ENCODE peak calls at places on chromosomes 5 and 9, in ten cellular contexts. One of them, this sample, is unnamed. For H3K9me3 and H3K27me3, the result is how much of the 10 kb centered on the place peaks cover.

GRCh38 chr9:137316012-137316981 is 14.2 kb upstream of the NRARP start:
- DNase-seq in naive thymus-derived CD4-positive, alpha-beta T cell: no peak
- DNase-seq in lower lobe of right lung: no peak
- DNase-seq in Panc1: no peak
- DNase-seq in CD8-positive, alpha-beta T cell: no peak
- DNase-seq in neural progenitor cell: peak
- DNase-seq in heart left ventricle: peak
- DNase-seq in neuronal stem cell: no peak
- DNase-seq in GM23248: peak
- DNase-seq in heart right ventricle: peak
- DNase-seq in this sample: no peak

GRCh38 chr9:23571414-23572104 is 254.5 kb downstream of the ELAVL2 start:
- DNase-seq in GM23248: no peak
- DNase-seq in lower lobe of right lung: no peak
- DNase-seq in neural progenitor cell: no peak
- DNase-seq in naive thymus-derived CD4-positive, alpha-beta T cell: no peak
- DNase-seq in neuronal stem cell: no peak
- DNase-seq in heart left ventricle: no peak
- DNase-seq in CD8-positive, alpha-beta T cell: no peak
- DNase-seq in heart right ventricle: no peak
- DNase-seq in Panc1: no peak
- DNase-seq in this sample: no peak

GRCh38 chr5:1765141-1765879 is 34.3 kb downstream of the MRPL36 start:
- DNase-seq in Panc1: no peak
- DNase-seq in neuronal stem cell: no peak
- DNase-seq in neural progenitor cell: no peak
- DNase-seq in heart left ventricle: no peak
- DNase-seq in GM23248: no peak
- DNase-seq in CD8-positive, alpha-beta T cell: no peak
- DNase-seq in heart right ventricle: no peak
- DNase-seq in naive thymus-derived CD4-positive, alpha-beta T cell: no peak
- DNase-seq in lower lobe of right lung: peak
- DNase-seq in this sample: no peak

GRCh38 chr5:61631438-61631941 is 299.4 kb downstream of the ZSWIM6 start:
- DNase-seq in naive thymus-derived CD4-positive, alpha-beta T cell: no peak
- DNase-seq in neural progenitor cell: peak
- DNase-seq in Panc1: no peak
- DNase-seq in neuronal stem cell: no peak
- DNase-seq in CD8-positive, alpha-beta T cell: no peak
- DNase-seq in heart left ventricle: peak
- DNase-seq in GM23248: peak
- DNase-seq in heart right ventricle: peak
- DNase-seq in lower lobe of right lung: peak
- DNase-seq in this sample: no peak

GRCh38 chr9:126612329-126612812 is 1.4 kb upstream of the LMX1B start:
- DNase-seq in lower lobe of right lung: no peak
- DNase-seq in heart left ventricle: no peak
- DNase-seq in Panc1: no peak
- DNase-seq in CD8-positive, alpha-beta T cell: no peak
- DNase-seq in neuronal stem cell: no peak
- DNase-seq in GM23248: no peak
- DNase-seq in naive thymus-derived CD4-positive, alpha-beta T cell: no peak
- DNase-seq in heart right ventricle: no peak
- DNase-seq in neural progenitor cell: peak
- DNase-seq in this sample: no peak

GRCh38 chr5:131263648-131264452 is at the start of gene CDC42SE2:
- DNase-seq in CD8-positive, alpha-beta T cell: peak
- DNase-seq in neural progenitor cell: peak
- DNase-seq in heart left ventricle: peak
- DNase-seq in Panc1: no peak
- DNase-seq in GM23248: peak
- DNase-seq in neuronal stem cell: peak
- DNase-seq in lower lobe of right lung: peak
- DNase-seq in heart right ventricle: peak
- DNase-seq in naive thymus-derived CD4-positive, alpha-beta T cell: peak
- DNase-seq in this sample: peak

GRCh38 chr5:152092580-152092979 is 167.9 kb upstream of the GLRA1 start:
- DNase-seq in Panc1: no peak
- DNase-seq in CD8-positive, alpha-beta T cell: no peak
- DNase-seq in lower lobe of right lung: no peak
- DNase-seq in heart left ventricle: no peak
- DNase-seq in naive thymus-derived CD4-positive, alpha-beta T cell: no peak
- DNase-seq in neural progenitor cell: no peak
- DNase-seq in neuronal stem cell: no peak
- DNase-seq in heart right ventricle: no peak
- DNase-seq in GM23248: peak
- DNase-seq in this sample: no peak

GRCh38 chr9:135641745-135642144 is 2.4 kb upstream of the GLT6D1 start:
- DNase-seq in neuronal stem cell: no peak
- DNase-seq in heart right ventricle: no peak
- DNase-seq in GM23248: no peak
- DNase-seq in Panc1: no peak
- DNase-seq in heart left ventricle: no peak
- DNase-seq in naive thymus-derived CD4-positive, alpha-beta T cell: no peak
- DNase-seq in CD8-positive, alpha-beta T cell: no peak
- DNase-seq in neural progenitor cell: no peak
- DNase-seq in lower lobe of right lung: no peak
- DNase-seq in this sample: no peak

GRCh38 chr9:137252555-137253506 is 1.7 kb downstream of the STPG3 start:
- DNase-seq in GM23248: no peak
- DNase-seq in CD8-positive, alpha-beta T cell: no peak
- DNase-seq in Panc1: no peak
- DNase-seq in naive thymus-derived CD4-positive, alpha-beta T cell: no peak
- DNase-seq in lower lobe of right lung: no peak
- DNase-seq in heart left ventricle: no peak
- DNase-seq in neuronal stem cell: no peak
- DNase-seq in neural progenitor cell: peak
- DNase-seq in heart right ventricle: no peak
- DNase-seq in this sample: no peak

GRCh38 chr5:7391215-7391614 is 4.7 kb upstream of the ADCY2 start:
- DNase-seq in GM23248: no peak
- DNase-seq in neural progenitor cell: peak
- DNase-seq in neuronal stem cell: peak
- DNase-seq in lower lobe of right lung: no peak
- DNase-seq in heart right ventricle: no peak
- DNase-seq in naive thymus-derived CD4-positive, alpha-beta T cell: no peak
- DNase-seq in heart left ventricle: no peak
- DNase-seq in Panc1: no peak
- DNase-seq in CD8-positive, alpha-beta T cell: no peak
- DNase-seq in this sample: no peak

GRCh38 chr9:35350827-35351549 is 138.9 kb upstream of the RUSC2 start:
- DNase-seq in CD8-positive, alpha-beta T cell: no peak
- DNase-seq in heart left ventricle: no peak
- DNase-seq in neural progenitor cell: no peak
- DNase-seq in lower lobe of right lung: no peak
- DNase-seq in heart right ventricle: no peak
- DNase-seq in GM23248: peak
- DNase-seq in Panc1: no peak
- DNase-seq in naive thymus-derived CD4-positive, alpha-beta T cell: no peak
- DNase-seq in neuronal stem cell: no peak
- DNase-seq in this sample: no peak

GRCh38 chr9:113589407-113589806 is 125.9 kb downstream of the RGS3 start:
- DNase-seq in naive thymus-derived CD4-positive, alpha-beta T cell: no peak
- DNase-seq in neuronal stem cell: no peak
- DNase-seq in heart right ventricle: peak
- DNase-seq in lower lobe of right lung: peak
- DNase-seq in heart left ventricle: peak
- DNase-seq in GM23248: no peak
- DNase-seq in neural progenitor cell: no peak
- DNase-seq in CD8-positive, alpha-beta T cell: no peak
- DNase-seq in Panc1: no peak
- DNase-seq in this sample: no peak

GRCh38 chr5:134555889-134556311 is 30.4 kb downstream of the JADE2 start:
- DNase-seq in Panc1: no peak
- DNase-seq in CD8-positive, alpha-beta T cell: peak
- DNase-seq in heart left ventricle: peak
- DNase-seq in lower lobe of right lung: no peak
- DNase-seq in neuronal stem cell: peak
- DNase-seq in naive thymus-derived CD4-positive, alpha-beta T cell: peak
- DNase-seq in GM23248: peak
- DNase-seq in neural progenitor cell: peak
- DNase-seq in heart right ventricle: no peak
- DNase-seq in this sample: peak

GRCh38 chr5:134556994-134557393 is 31.5 kb downstream of the JADE2 start:
- DNase-seq in CD8-positive, alpha-beta T cell: no peak
- DNase-seq in Panc1: no peak
- DNase-seq in neuronal stem cell: no peak
- DNase-seq in lower lobe of right lung: no peak
- DNase-seq in neural progenitor cell: no peak
- DNase-seq in naive thymus-derived CD4-positive, alpha-beta T cell: no peak
- DNase-seq in heart left ventricle: no peak
- DNase-seq in heart right ventricle: no peak
- DNase-seq in GM23248: no peak
- DNase-seq in this sample: no peak

GRCh38 chr5:134554319-134555222 is 29.1 kb downstream of the JADE2 start:
- DNase-seq in Panc1: no peak
- DNase-seq in GM23248: peak
- DNase-seq in lower lobe of right lung: peak
- DNase-seq in heart right ventricle: peak
- DNase-seq in naive thymus-derived CD4-positive, alpha-beta T cell: no peak
- DNase-seq in CD8-positive, alpha-beta T cell: no peak
- DNase-seq in heart left ventricle: peak
- DNase-seq in neural progenitor cell: no peak
- DNase-seq in neuronal stem cell: no peak
- DNase-seq in this sample: peak

GRCh38 chr5:134553816-134554215 is 28.3 kb downstream of the JADE2 start:
- DNase-seq in naive thymus-derived CD4-positive, alpha-beta T cell: no peak
- DNase-seq in lower lobe of right lung: no peak
- DNase-seq in GM23248: no peak
- DNase-seq in heart right ventricle: no peak
- DNase-seq in heart left ventricle: no peak
- DNase-seq in neural progenitor cell: no peak
- DNase-seq in Panc1: no peak
- DNase-seq in CD8-positive, alpha-beta T cell: no peak
- DNase-seq in neuronal stem cell: no peak
- DNase-seq in this sample: no peak

DNA sequence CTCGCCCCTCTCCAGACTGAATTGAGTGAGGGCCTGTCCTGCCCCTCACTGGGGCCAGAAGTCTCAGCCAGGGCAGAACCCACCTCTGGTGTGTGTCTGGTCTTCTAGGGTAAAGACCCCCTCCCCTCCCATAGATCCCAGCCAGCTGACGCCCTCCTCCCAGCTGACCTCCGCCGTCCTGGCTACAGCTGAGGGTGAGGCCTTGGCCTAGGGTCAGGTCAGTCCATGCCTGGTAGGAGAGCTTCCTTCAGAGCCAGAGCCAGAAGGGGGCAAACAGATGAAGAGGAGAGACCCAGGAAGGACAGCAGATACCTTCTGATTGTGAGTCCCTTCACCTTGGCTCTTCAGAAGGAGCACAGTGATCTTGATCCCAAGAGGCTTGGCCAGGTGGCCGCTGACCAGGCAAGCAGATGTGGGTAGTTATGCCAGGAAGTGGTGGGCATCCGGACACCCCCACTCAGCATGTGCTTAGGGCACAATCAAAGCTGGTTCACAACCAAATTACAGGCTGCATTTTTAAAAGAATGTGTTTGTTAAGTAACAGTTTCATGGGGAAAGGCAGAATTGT is 29.8 kb downstream of the JADE2 start:
- DNase-seq in heart right ventricle: no peak
- DNase-seq in neuronal stem cell: no peak
- DNase-seq in heart left ventricle: no peak
- DNase-seq in lower lobe of right lung: no peak
- DNase-seq in GM23248: peak
- DNase-seq in naive thymus-derived CD4-positive, alpha-beta T cell: no peak
- DNase-seq in CD8-positive, alpha-beta T cell: no peak
- DNase-seq in Panc1: no peak
- DNase-seq in neural progenitor cell: no peak
- DNase-seq in this sample: peak
- H3K4me3 ChIP-seq in heart right ventricle: no peak
- H3K4me3 ChIP-seq in neuronal stem cell: no peak
- H3K4me3 ChIP-seq in heart left ventricle: no peak
- H3K4me3 ChIP-seq in lower lobe of right lung: no peak
- H3K4me3 ChIP-seq in GM23248: no peak
- H3K4me3 ChIP-seq in naive thymus-derived CD4-positive, alpha-beta T cell: no peak
- H3K4me3 ChIP-seq in CD8-positive, alpha-beta T cell: no peak
- H3K4me3 ChIP-seq in Panc1: no peak
- H3K4me3 ChIP-seq in neural progenitor cell: no peak
- H3K4me3 ChIP-seq in this sample: peak

DNA sequence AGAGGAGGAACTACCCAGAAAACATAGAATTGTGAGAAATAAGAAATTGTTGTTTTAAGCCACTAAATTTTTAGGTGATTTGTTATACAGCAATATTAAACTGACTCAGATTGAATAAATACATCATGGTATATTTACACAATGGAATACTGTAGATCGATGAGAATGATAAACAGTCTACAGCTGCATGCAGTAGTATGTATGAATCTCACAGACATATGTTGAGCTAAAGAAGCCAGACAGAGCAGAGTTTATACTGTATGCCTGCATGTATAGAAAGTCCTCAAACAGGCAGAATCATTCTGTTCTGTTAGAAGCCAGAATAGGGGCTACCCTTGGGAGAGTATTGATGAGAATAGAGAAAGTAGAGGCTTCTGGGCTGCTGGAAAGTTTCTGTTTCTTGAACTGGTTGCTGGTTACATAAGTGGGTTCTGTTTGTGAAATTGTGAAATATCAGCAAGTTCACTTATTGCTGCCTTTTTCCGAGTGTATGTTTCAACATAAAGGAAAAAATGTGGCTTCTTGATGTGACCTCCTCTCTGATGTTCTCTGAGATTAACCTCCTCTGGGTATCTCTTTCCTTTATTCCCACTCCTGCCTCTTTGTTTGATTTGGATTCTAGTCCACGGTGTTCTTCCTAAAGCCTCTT is 9.6 kb downstream of the KIAA1958 start:
- DNase-seq in neuronal stem cell: no peak
- DNase-seq in lower lobe of right lung: no peak
- DNase-seq in naive thymus-derived CD4-positive, alpha-beta T cell: no peak
- DNase-seq in heart right ventricle: no peak
- DNase-seq in Panc1: no peak
- DNase-seq in heart left ventricle: no peak
- DNase-seq in CD8-positive, alpha-beta T cell: no peak
- DNase-seq in GM23248: no peak
- DNase-seq in neural progenitor cell: no peak
- DNase-seq in this sample: no peak
- H3K9me3 ChIP-seq in neuronal stem cell: half or more
- H3K9me3 ChIP-seq in lower lobe of right lung: under half
- H3K9me3 ChIP-seq in naive thymus-derived CD4-positive, alpha-beta T cell: under half
- H3K9me3 ChIP-seq in heart right ventricle: under half
- H3K9me3 ChIP-seq in Panc1: under half
- H3K9me3 ChIP-seq in heart left ventricle: under half
- H3K9me3 ChIP-seq in CD8-positive, alpha-beta T cell: under half
- H3K9me3 ChIP-seq in GM23248: under half
- H3K9me3 ChIP-seq in neural progenitor cell: under half
- H3K9me3 ChIP-seq in this sample: under half

GRCh38 chr5:71976449-71976848 is 130.8 kb upstream of the MAP1B start:
- DNase-seq in heart left ventricle: no peak
- DNase-seq in lower lobe of right lung: no peak
- DNase-seq in naive thymus-derived CD4-positive, alpha-beta T cell: no peak
- DNase-seq in CD8-positive, alpha-beta T cell: no peak
- DNase-seq in heart right ventricle: no peak
- DNase-seq in Panc1: no peak
- DNase-seq in GM23248: no peak
- DNase-seq in neuronal stem cell: no peak
- DNase-seq in neural progenitor cell: no peak
- DNase-seq in this sample: no peak
- H3K27me3 ChIP-seq in heart left ventricle: under half
- H3K27me3 ChIP-seq in lower lobe of right lung: under half
- H3K27me3 ChIP-seq in naive thymus-derived CD4-positive, alpha-beta T cell: under half
- H3K27me3 ChIP-seq in CD8-positive, alpha-beta T cell: under half
- H3K27me3 ChIP-seq in heart right ventricle: under half
- H3K27me3 ChIP-seq in Panc1: under half
- H3K27me3 ChIP-seq in GM23248: under half
- H3K27me3 ChIP-seq in neuronal stem cell: under half
- H3K27me3 ChIP-seq in neural progenitor cell: under half
- H3K27me3 ChIP-seq in this sample: under half

GRCh38 chr5:156327306-156327705 is 342 bp downstream of the SGCD start:
- DNase-seq in neuronal stem cell: no peak
- DNase-seq in CD8-positive, alpha-beta T cell: no peak
- DNase-seq in neural progenitor cell: no peak
- DNase-seq in GM23248: peak
- DNase-seq in heart left ventricle: no peak
- DNase-seq in lower lobe of right lung: no peak
- DNase-seq in Panc1: no peak
- DNase-seq in naive thymus-derived CD4-positive, alpha-beta T cell: no peak
- DNase-seq in heart right ventricle: no peak
- DNase-seq in this sample: no peak
- H3K4me3 ChIP-seq in neuronal stem cell: no peak
- H3K4me3 ChIP-seq in CD8-positive, alpha-beta T cell: no peak
- H3K4me3 ChIP-seq in neural progenitor cell: no peak
- H3K4me3 ChIP-seq in GM23248: peak
- H3K4me3 ChIP-seq in heart left ventricle: peak
- H3K4me3 ChIP-seq in lower lobe of right lung: peak
- H3K4me3 ChIP-seq in Panc1: peak
- H3K4me3 ChIP-seq in naive thymus-derived CD4-positive, alpha-beta T cell: no peak
- H3K4me3 ChIP-seq in heart right ventricle: peak
- H3K4me3 ChIP-seq in this sample: no peak

This sample was measured in CD4-positive, CD25-positive, alpha-beta regulatory T cell.